ENCODE peak calls at places on chromosome 21, in seven cellular contexts. T is naive B cell; I is suprapubic skin; G is naive thymus-derived CD8-positive, alpha-beta T cell; B is effector memory CD8-positive, alpha-beta T cell; V is left ventricle myocardium inferior; S is NCI-H2171 treated with DMSO at 0.1 percent for 48 hours. U is an unnamed sample.

GRCh38 chr21:45949928-45950739 is 31.4 kb upstream of the COL6A1 start:
- DNase-seq in T (no peak), I (peak), G (no peak), B (no peak), V (no peak), S (peak), U (no peak)

GRCh38 chr21:45138199-45139002 is 64.0 kb downstream of the ADARB1 start:
- DNase-seq in T (peak), I (no peak), G (peak), B (peak), V (peak), S (peak), U (peak)

GRCh38 chr21:36325373-36326010 is 5.5 kb downstream of the MORC3 start:
- DNase-seq in T (no peak), I (no peak), G (no peak), B (no peak), V (no peak), S (no peak), U (no peak)

GRCh38 chr21:33428669-33429068 is 25.5 kb downstream of the IFNGR2 start:
- DNase-seq in T (no peak), I (no peak), G (no peak), B (no peak), V (no peak), S (no peak), U (peak)

GRCh38 chr21:28337319-28337718 is 655.4 kb downstream of the LTN1 start:
- DNase-seq in T (no peak), I (no peak), G (no peak), B (no peak), V (no peak), S (no peak), U (no peak)

GRCh38 chr21:36698160-36699025 is 522 bp upstream of the SIM2 start:
- DNase-seq in T (no peak), I (no peak), G (no peak), B (no peak), V (no peak), S (no peak), U (peak)

GRCh38 chr21:33403128-33403785 is at the start of gene IFNGR2:
- DNase-seq in T (peak), I (peak), G (peak), B (peak), V (peak), S (no peak), U (peak)

GRCh38 chr21:42681296-42682206 is 28.1 kb downstream of the PDE9A start:
- DNase-seq in T (no peak), I (no peak), G (peak), B (no peak), V (no peak), S (no peak), U (no peak)

GRCh38 chr21:42563261-42564045 is 49.8 kb downstream of the SLC37A1 start:
- DNase-seq in T (no peak), I (peak), G (no peak), B (no peak), V (no peak), S (no peak), U (peak)

GRCh38 chr21:45020629-45021427 is 53.6 kb upstream of the ADARB1 start:
- DNase-seq in T (no peak), I (peak), G (no peak), B (no peak), V (peak), S (no peak), U (peak)

GRCh38 chr21:38352536-38353219 is 95.9 kb downstream of the KCNJ15 start:
- DNase-seq in T (no peak), I (no peak), G (peak), B (no peak), V (peak), S (peak), U (peak)

GRCh38 chr21:45029298-45029967 is 44.9 kb upstream of the ADARB1 start:
- DNase-seq in T (no peak), I (peak), G (no peak), B (no peak), V (peak), S (no peak), U (peak)

GRCh38 chr21:26119906-26120305 is 50.7 kb downstream of the APP start:
- DNase-seq in T (no peak), I (no peak), G (no peak), B (no peak), V (no peak), S (no peak), U (no peak)

GRCh38 chr21:26849428-26850115 is 4.4 kb upstream of the ADAMTS1 start:
- DNase-seq in T (no peak), I (no peak), G (peak), B (no peak), V (no peak), S (peak), U (no peak)

GRCh38 chr21:32469628-32470027 is 57.1 kb downstream of the EVA1C start:
- DNase-seq in T (no peak), I (no peak), G (no peak), B (no peak), V (no peak), S (no peak), U (no peak)

GRCh38 chr21:45698493-45698947 is 55.0 kb downstream of the PCBP3 start:
- DNase-seq in T (no peak), I (no peak), G (no peak), B (no peak), V (peak), S (no peak), U (peak)

GRCh38 chr21:37368536-37369279 is 2.1 kb downstream of the DYRK1A start:
- DNase-seq in T (no peak), I (no peak), G (no peak), B (no peak), V (no peak), S (peak), U (no peak)

GRCh38 chr21:46003575-46004007 is 22.0 kb downstream of the COL6A1 start:
- DNase-seq in T (no peak), I (peak), G (no peak), B (no peak), V (no peak), S (no peak), U (peak)

GRCh38 chr21:41425954-41426655 is at the start of gene MX1:
- DNase-seq in T (peak), I (peak), G (peak), B (peak), V (peak), S (no peak), U (peak)

GRCh38 chr21:16514316-16514715 is 784.5 kb downstream of the USP25 start:
- DNase-seq in T (no peak), I (no peak), G (no peak), B (no peak), V (no peak), S (no peak), U (no peak)

GRCh38 chr21:45387506-45387905 is 17.5 kb upstream of the COL18A1 start:
- DNase-seq in T (no peak), I (peak), G (no peak), B (no peak), V (peak), S (no peak), U (peak)

GRCh38 chr21:45336535-45336810 is 48.8 kb upstream of the POFUT2 start:
- DNase-seq in T (no peak), I (peak), G (no peak), B (no peak), V (no peak), S (no peak), U (no peak)

GRCh38 chr21:17976139-17976538 is 157.0 kb upstream of the C21orf91 start:
- DNase-seq in T (no peak), I (no peak), G (no peak), B (no peak), V (no peak), S (no peak), U (no peak)

GRCh38 chr21:26887241-26887640 is 42.0 kb upstream of the ADAMTS1 start:
- DNase-seq in T (no peak), I (no peak), G (no peak), B (no peak), V (no peak), S (no peak), U (no peak)

GRCh38 chr21:42164064-42164789 is 54.7 kb upstream of the ABCG1 start:
- DNase-seq in T (peak), I (no peak), G (peak), B (peak), V (peak), S (no peak), U (peak)

GRCh38 chr21:33265664-33266049 is 510 bp upstream of the IL10RB start:
- DNase-seq in T (peak), I (no peak), G (peak), B (no peak), V (peak), S (no peak), U (no peak)

GRCh38 chr21:44419679-44420078 is 35.6 kb upstream of the LRRC3 start:
- DNase-seq in T (no peak), I (peak), G (no peak), B (no peak), V (peak), S (no peak), U (peak)